ENCODE peak calls at places on chromosomes 5 and 9, in seven cellular contexts. Z, O, H, G, M, J and Y are unnamed samples.

GRCh38 chr5:137589185-137589584 is 90.1 kb upstream of the SPOCK1 start:
- DNase-seq in O (no peak), H (no peak), M (no peak), G (no peak), J (no peak), Z (no peak), Y (no peak)

GRCh38 chr5:79263-79662 is 12.7 kb upstream of the PLEKHG4B start:
- DNase-seq in J (no peak), G (no peak), H (no peak), M (no peak), O (no peak), Z (no peak), Y (no peak)

GRCh38 chr9:92960561-92961290 is 13.4 kb downstream of the FGD3 start:
- DNase-seq in J (no peak), O (no peak), H (no peak), G (no peak), M (no peak), Z (no peak), Y (no peak)

GRCh38 chr9:21414220-21414940 is 5.5 kb downstream of the IFNA8 start:
- DNase-seq in Z (no peak), O (no peak), G (no peak), M (no peak), J (no peak), H (no peak), Y (no peak)

GRCh38 chr5:1875481-1875842 is 7.3 kb downstream of the IRX4 start:
- DNase-seq in Z (no peak), O (no peak), G (no peak), H (no peak), J (no peak), M (no peak), Y (no peak)

GRCh38 chr5:57441557-57441956 is 41.1 kb downstream of the ACTBL2 start:
- DNase-seq in O (peak; percentile 96), J (no peak), Z (no peak), M (no peak), G (no peak), H (no peak), Y (no peak)

GRCh38 chr5:113031557-113031956 is 55.0 kb downstream of the DCP2 start:
- DNase-seq in Z (no peak), J (no peak), O (no peak), G (no peak), M (no peak), H (no peak), Y (no peak)

GRCh38 chr5:170552486-170553122 is 48.8 kb downstream of the KCNIP1 start:
- DNase-seq in M (peak; percentile 65), G (peak; percentile 58), J (peak; percentile 83), Z (no peak), H (no peak), O (peak; percentile 82), Y (peak; percentile 69)

GRCh38 chr5:72156921-72157320 is 49.6 kb downstream of the MAP1B start:
- DNase-seq in M (no peak), H (no peak), O (peak; percentile 94), Z (no peak), G (no peak), J (no peak), Y (no peak)

GRCh38 chr9:37382161-37382981 is 40.1 kb upstream of the GRHPR start:
- DNase-seq in M (no peak), J (no peak), H (no peak), G (no peak), O (no peak), Z (peak; percentile 71), Y (no peak)

GRCh38 chr9:81264516-81264915 is 424.8 kb downstream of the TLE1 start:
- DNase-seq in J (no peak), M (no peak), Z (no peak), H (no peak), O (no peak), G (no peak), Y (no peak)

GRCh38 chr5:143114481-143114880 is 289.0 kb downstream of the NR3C1 start:
- DNase-seq in Z (no peak), M (no peak), O (no peak), H (no peak), G (no peak), J (no peak), Y (no peak)

GRCh38 chr5:138466900-138467710 is 1.8 kb downstream of the EGR1 start:
- DNase-seq in J (no peak), G (no peak), O (peak; percentile 43), M (peak; percentile 12), H (no peak), Z (no peak), Y (no peak)

GRCh38 chr5:119357309-119357708 is 1.5 kb downstream of the TNFAIP8 start:
- DNase-seq in H (no peak), M (no peak), O (no peak), Z (no peak), J (no peak), G (no peak), Y (no peak)

GRCh38 chr9:38208206-38208901 is 139.3 kb upstream of the SHB start:
- DNase-seq in O (no peak), Z (no peak), M (no peak), H (no peak), J (no peak), G (no peak), Y (no peak)

GRCh38 chr9:138043061-138043410 is 165.5 kb downstream of the CACNA1B start:
- DNase-seq in O (no peak), G (no peak), H (no peak), J (no peak), M (no peak), Z (no peak), Y (no peak)

GRCh38 chr9:112809351-112809848 is 58.8 kb downstream of the SNX30 start:
- DNase-seq in M (no peak), O (no peak), Z (peak; percentile 85), J (no peak), H (no peak), G (no peak), Y (no peak)

GRCh38 chr5:39224196-39224754 is 4.9 kb upstream of the FYB1 start:
- DNase-seq in J (no peak), O (no peak), M (no peak), H (no peak), Z (no peak), G (peak; percentile 47), Y (no peak)

GRCh38 chr5:171984748-171985419 is 21.6 kb downstream of the FBXW11 start:
- DNase-seq in H (no peak), O (peak; percentile 86), M (no peak), J (no peak), Z (no peak), G (no peak), Y (no peak)

GRCh38 chr9:100101608-100102007 is 2.6 kb downstream of the INVS start:
- DNase-seq in J (no peak), H (no peak), O (no peak), G (no peak), Z (no peak), M (no peak), Y (no peak)

GRCh38 chr5:111248571-111248970 is 24.4 kb downstream of the CAMK4 start:
- DNase-seq in O (no peak), J (no peak), G (no peak), H (no peak), Z (no peak), M (no peak), Y (no peak)

GRCh38 chr9:94018628-94019027 is 63.5 kb upstream of the BARX1 start:
- DNase-seq in G (no peak), O (peak; percentile 68), M (no peak), H (no peak), J (no peak), Z (no peak), Y (no peak)

GRCh38 chr5:174222891-174223290 is 177.4 kb downstream of the NSG2 start:
- DNase-seq in M (no peak), O (no peak), Z (no peak), J (no peak), G (no peak), H (no peak), Y (no peak)

GRCh38 chr5:80245986-80246781 is 9.7 kb downstream of the SERINC5 start:
- DNase-seq in G (no peak), Z (no peak), M (no peak), J (no peak), H (no peak), O (no peak), Y (no peak)
- H3K4me3 ChIP-seq in G (no peak overlapping the region), Z (no peak overlapping the region), M (no peak overlapping the region), J (no peak overlapping the region), H (no peak overlapping the region), O (peak overlapping the region; percentile 10), Y (no peak overlapping the region)

GRCh38 chr9:109414125-109414785 is 83.9 kb downstream of the PTPN3 start:
- DNase-seq in G (no peak), Z (no peak), M (no peak), H (no peak), O (no peak), J (no peak), Y (no peak)
- H3K27ac ChIP-seq in G (no peak overlapping the region), Z (no peak overlapping the region), M (no peak overlapping the region), H (no peak overlapping the region), O (no peak overlapping the region), J (no peak overlapping the region), Y (no peak overlapping the region)

GRCh38 chr5:73629456-73629855 is 3.5 kb downstream of the ARHGEF28 start:
- DNase-seq in J (no peak), M (no peak), G (no peak), H (no peak), O (no peak), Z (no peak), Y (no peak)

GRCh38 chr5:73636408-73636807 is 10.4 kb downstream of the ARHGEF28 start:
- DNase-seq in G (no peak), M (no peak), H (no peak), O (no peak), J (no peak), Z (no peak), Y (no peak)

GRCh38 chr5:73631500-73631899 is 5.5 kb downstream of the ARHGEF28 start:
- DNase-seq in Z (no peak), G (no peak), H (no peak), J (no peak), M (no peak), O (no peak), Y (no peak)

GRCh38 chr5:73630760-73631159 is 4.8 kb downstream of the ARHGEF28 start:
- DNase-seq in M (no peak), J (no peak), G (no peak), Z (no peak), O (no peak), H (no peak), Y (no peak)

GRCh38 chr5:73633060-73633459 is 7.1 kb downstream of the ARHGEF28 start:
- DNase-seq in J (no peak), H (no peak), G (no peak), O (no peak), Z (no peak), M (no peak), Y (no peak)
- TF ChIP-seq CTCF in J (no peak), H (no peak), G (no peak), O (no peak), Z (no peak), M (no peak), Y (no peak)

DNA sequence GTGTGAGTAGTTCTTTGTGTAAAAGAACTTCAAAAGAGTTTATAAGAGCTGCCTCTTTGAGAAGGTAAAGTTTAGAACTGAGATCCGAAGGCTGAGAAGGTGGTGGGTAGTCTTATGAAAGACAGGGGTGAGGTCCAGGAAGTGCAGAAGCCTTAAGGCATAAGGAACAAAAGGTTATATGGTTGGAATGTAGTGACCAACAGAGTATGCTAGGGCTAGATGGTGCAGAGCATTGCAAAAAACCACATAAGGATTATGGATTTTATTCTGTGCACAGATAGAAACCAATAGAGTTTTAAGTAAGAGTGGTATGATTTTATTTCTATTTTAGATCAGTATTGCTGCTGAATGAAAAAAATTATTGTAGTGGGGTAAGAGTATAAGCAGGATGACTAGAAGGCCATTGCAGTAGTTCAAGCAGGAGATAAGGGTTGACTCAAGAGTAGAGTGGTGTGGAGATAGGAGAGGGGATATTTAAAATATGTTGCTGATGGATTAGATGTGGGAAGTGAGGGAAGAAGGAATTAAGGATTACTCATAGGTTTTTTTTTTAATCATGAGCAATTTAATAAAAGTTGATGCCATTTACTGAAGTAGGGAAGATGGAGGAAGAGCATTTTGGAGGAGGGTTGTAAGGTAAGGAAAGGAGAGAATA is 3.7 kb downstream of the RECK start:
- DNase-seq in H (no peak), O (no peak), M (no peak), Z (no peak), J (no peak), G (no peak), Y (no peak)
- H3K4me3 ChIP-seq in H (no peak overlapping the region), O (peak overlapping the region; percentile 43), M (no peak overlapping the region), Z (no peak overlapping the region), J (no peak overlapping the region), G (no peak overlapping the region), Y (no peak overlapping the region)